ENCODE peak calls at places on chromosomes 5 and 9, in six cellular contexts. E is adrenal gland, H is lower leg skin, S is IMR-90, N is spleen, Z is transverse colon. P is an unnamed sample.
A peak's percentile ranks its signal among the peaks of the same experiment; 100 is the strongest.

GRCh38 chr9:73219985-73220626 is 68.4 kb downstream of the ANXA1 start:
- DNase-seq in E (no peak), H (peak; percentile 32), S (peak; percentile 9), N (no peak), Z (no peak), P (no peak)

GRCh38 chr9:32644698-32645097 is 9.2 kb upstream of the TAF1L start:
- DNase-seq in E (no peak), H (no peak), S (peak; percentile 78), N (no peak), Z (no peak), P (no peak)

GRCh38 chr9:16236882-16237281 is 633.6 kb downstream of the BNC2 start:
- DNase-seq in E (no peak), H (no peak), S (peak; percentile 43), N (no peak), Z (no peak), P (no peak)

GRCh38 chr9:108184941-108185340 is 670.8 kb downstream of the ACTL7B start:
- DNase-seq in E (no peak), H (peak; percentile 38), S (peak; percentile 34), N (no peak), Z (peak; percentile 62), P (no peak)

GRCh38 chr5:86675311-86675710 is 57.6 kb downstream of the COX7C start:
- DNase-seq in E (no peak), H (no peak), S (no peak), N (no peak), Z (no peak), P (no peak)

GRCh38 chr9:137482094-137482781 is 23.1 kb upstream of the NSMF start:
- DNase-seq in E (peak; percentile 72), H (peak; percentile 68), S (peak; percentile 93), N (peak; percentile 73), Z (no peak), P (no peak)

GRCh38 chr5:125835293-125836172 is 587.7 kb upstream of the GRAMD2B start:
- DNase-seq in E (peak; percentile 17), H (no peak), S (peak; percentile 40), N (no peak), Z (peak; percentile 39), P (no peak)

GRCh38 chr5:36842087-36842486 is 34.5 kb upstream of the NIPBL start:
- DNase-seq in E (no peak), H (no peak), S (no peak), N (no peak), Z (no peak), P (no peak)

GRCh38 chr5:84248013-84248412 is 136.7 kb downstream of the EDIL3 start:
- DNase-seq in E (no peak), H (no peak), S (no peak), N (no peak), Z (no peak), P (no peak)

GRCh38 chr5:67901816-67902496 is 313.6 kb upstream of the PIK3R1 start:
- DNase-seq in E (no peak), H (no peak), S (no peak), N (no peak), Z (no peak), P (no peak)

GRCh38 chr5:90221947-90222346 is 187.6 kb downstream of the CETN3 start:
- DNase-seq in E (no peak), H (no peak), S (peak; percentile 16), N (no peak), Z (no peak), P (no peak)

GRCh38 chr5:45568813-45569212 is 127.4 kb downstream of the HCN1 start:
- DNase-seq in E (no peak), H (no peak), S (no peak), N (no peak), Z (no peak), P (no peak)

GRCh38 chr9:2621678-2622360 is at the start of gene VLDLR:
- DNase-seq in E (peak; percentile 77), H (peak; percentile 18), S (peak; percentile 17), N (peak; percentile 79), Z (peak; percentile 53), P (no peak)

GRCh38 chr5:179608131-179608581 is 15.3 kb downstream of the HNRNPH1 start:
- DNase-seq in E (no peak), H (no peak), S (no peak), N (peak; percentile 67), Z (no peak), P (no peak)

GRCh38 chr5:115601709-115602584 is at the start of gene TICAM2:
- DNase-seq in E (peak; percentile 79), H (peak; percentile 67), S (peak; percentile 67), N (peak; percentile 94), Z (peak; percentile 68), P (peak; percentile 15)

GRCh38 chr5:165497707-165498106 is 1992.3 kb downstream of the MAT2B start:
- DNase-seq in E (no peak), H (no peak), S (peak; percentile 3), N (no peak), Z (no peak), P (no peak)

GRCh38 chr5:77209495-77210090 is 887 bp upstream of the PDE8B start:
- DNase-seq in E (no peak), H (no peak), S (no peak), N (no peak), Z (no peak), P (no peak)

GRCh38 chr9:124033967-124034366 is 22.4 kb downstream of the LHX2 start:
- DNase-seq in E (no peak), H (no peak), S (no peak), N (no peak), Z (no peak), P (no peak)

GRCh38 chr5:59116231-59116900 is 533.5 kb downstream of the RAB3C start:
- DNase-seq in E (no peak), H (no peak), S (peak; percentile 71), N (no peak), Z (no peak), P (no peak)

GRCh38 chr5:158609729-158610128 is 490.0 kb downstream of the EBF1 start:
- DNase-seq in E (no peak), H (no peak), S (no peak), N (no peak), Z (no peak), P (no peak)

GRCh38 chr9:30075022-30075421 is 2309.4 kb upstream of the ACO1 start:
- DNase-seq in E (no peak), H (no peak), S (no peak), N (no peak), Z (no peak), P (no peak)

GRCh38 chr5:56328753-56329560 is 95.8 kb upstream of the ANKRD55 start:
- DNase-seq in E (no peak), H (no peak), S (peak; percentile 76), N (no peak), Z (no peak), P (no peak)

GRCh38 chr5:75243100-75243499 is 6.4 kb upstream of the ANKRD31 start:
- DNase-seq in E (no peak), H (no peak), S (no peak), N (no peak), Z (no peak), P (no peak)

GRCh38 chr5:176162206-176162605 is 76.0 kb upstream of the SIMC1 start:
- DNase-seq in E (no peak), H (no peak), S (no peak), N (no peak), Z (no peak), P (no peak)

GRCh38 chr5:28580616-28581015 is 1542.2 kb upstream of the CDH9 start:
- DNase-seq in E (no peak), H (no peak), S (no peak), N (no peak), Z (no peak), P (no peak)

GRCh38 chr5:433836-434235 is 9.1 kb upstream of the EXOC3 start:
- DNase-seq in E (no peak), H (no peak), S (no peak), N (peak; percentile 65), Z (no peak), P (no peak)

GRCh38 chr5:432928-433791 is 9.8 kb upstream of the EXOC3 start:
- DNase-seq in E (no peak), H (no peak), S (no peak), N (no peak), Z (no peak), P (no peak)

GRCh38 chr5:435156-435790 is 7.7 kb upstream of the EXOC3 start:
- DNase-seq in E (no peak), H (no peak), S (no peak), N (no peak), Z (peak; percentile 4), P (no peak)

GRCh38 chr5:435961-436640 is 6.9 kb upstream of the EXOC3 start:
- DNase-seq in E (no peak), H (no peak), S (peak; percentile 30), N (peak; percentile 63), Z (peak; percentile 10), P (no peak)

GRCh38 chr5:434443-435146 is 8.4 kb upstream of the EXOC3 start:
- DNase-seq in E (no peak), H (no peak), S (no peak), N (peak; percentile 71), Z (no peak), P (no peak)
- TF ChIP-seq POLR2A in E (no peak), H (no peak), S (no peak), N (no peak), Z (no peak), P (no peak)

GRCh38 chr9:134026981-134027380 is 1.7 kb downstream of the BRD3OS start:
- DNase-seq in E (peak; percentile 26), H (no peak), S (no peak), N (peak; percentile 70), Z (no peak), P (no peak)

GRCh38 chr9:134024393-134024792 is 888 bp upstream of the BRD3OS start:
- DNase-seq in E (peak; percentile 31), H (no peak), S (no peak), N (peak; percentile 59), Z (no peak), P (no peak)

GRCh38 chr9:134026561-134026960 is 1.3 kb downstream of the BRD3OS start:
- DNase-seq in E (peak; percentile 56), H (no peak), S (no peak), N (peak; percentile 84), Z (peak; percentile 27), P (no peak)

GRCh38 chr9:134025606-134026541 is 593 bp downstream of the BRD3OS start:
- DNase-seq in E (peak; percentile 45), H (no peak), S (peak; percentile 41), N (no peak), Z (peak; percentile 45), P (peak; percentile 26)

GRCh38 chr9:134024828-134025605 is at the start of gene BRD3OS:
- DNase-seq in E (peak; percentile 96), H (peak; percentile 92), S (peak; percentile 99), N (peak; percentile 100), Z (peak; percentile 97), P (peak; percentile 96)
- TF ChIP-seq POLR2A in E (no peak), H (no peak), S (no peak), N (no peak), Z (no peak), P (no peak)

GRCh38 chr5:181173420-181174342 is 26.3 kb downstream of the OR2V2 start:
- DNase-seq in E (no peak), H (no peak), S (peak; percentile 79), N (no peak), Z (no peak), P (no peak)
- TF ChIP-seq POLR2A in E (no peak), H (no peak), S (no peak), N (no peak), Z (no peak), P (no peak)

DNA sequence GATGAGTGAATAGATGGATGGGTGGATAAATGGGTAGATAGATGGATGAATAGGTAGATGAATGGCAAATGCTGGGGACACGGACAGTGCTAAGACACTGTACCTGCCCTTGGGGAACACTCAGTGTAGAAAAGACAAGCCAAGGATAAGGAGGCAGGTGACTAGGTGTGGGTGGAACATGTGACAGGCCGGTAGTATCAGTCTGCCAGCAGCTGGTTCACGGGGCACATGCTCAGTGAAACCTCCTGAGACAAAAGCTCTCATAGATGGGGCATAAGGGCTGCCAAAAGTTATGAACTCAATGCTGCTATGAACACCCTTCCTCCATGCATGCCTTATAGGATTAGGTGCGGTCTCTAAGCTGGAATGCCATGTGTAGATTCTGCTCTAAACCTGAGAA is 71.0 kb downstream of the C5orf15 start:
- DNase-seq in E (no peak), H (no peak), S (no peak), N (peak; percentile 33), Z (no peak), P (no peak)
- TF ChIP-seq POLR2A in E (no peak), H (no peak), S (no peak), N (no peak), Z (no peak), P (no peak)

P was measured in esophagus squamous epithelium.